ENCODE peak calls at places on chromosomes 11 and 22, in six cellular contexts. L, I, W, F, N and T are unnamed samples.

GRCh38 chr11:75562048-75562835 is at the start of gene SERPINH1:
- DNase-seq in F (peak), W (peak), I (peak), N (no peak), L (peak), T (no peak)

GRCh38 chr22:27420817-27421361 is 380.7 kb downstream of the MN1 start:
- DNase-seq in L (peak), F (peak), W (peak), I (no peak), N (no peak), T (no peak)

GRCh38 chr11:15565846-15566245 is 451.1 kb downstream of the INSC start:
- DNase-seq in I (peak), L (no peak), N (no peak), W (peak), F (no peak), T (no peak)

GRCh38 chr11:44684886-44685285 is 41.9 kb upstream of the TSPAN18 start:
- DNase-seq in N (no peak), W (no peak), L (no peak), F (no peak), I (no peak), T (no peak)

GRCh38 chr11:116262370-116262769 is 510.4 kb downstream of the BUD13 start:
- DNase-seq in W (no peak), I (no peak), L (no peak), N (peak), F (no peak), T (no peak)

GRCh38 chr11:45673441-45673840 is 8.0 kb upstream of the CHST1 start:
- DNase-seq in L (no peak), I (no peak), N (no peak), W (no peak), F (no peak), T (no peak)

GRCh38 chr11:109012996-109013395 is 348.1 kb downstream of the DDX10 start:
- DNase-seq in N (no peak), I (no peak), L (no peak), W (no peak), F (no peak), T (no peak)

GRCh38 chr22:19368876-19369275 is 62.7 kb downstream of the HIRA start:
- DNase-seq in N (no peak), W (peak), F (no peak), I (no peak), L (no peak), T (no peak)

GRCh38 chr22:41603873-41604332 is 14.3 kb upstream of the PMM1 start:
- DNase-seq in N (peak), W (no peak), I (no peak), L (no peak), F (no peak), T (no peak)

GRCh38 chr11:74678041-74678440 is 53.2 kb downstream of the CHRDL2 start:
- DNase-seq in N (no peak), F (no peak), I (no peak), W (no peak), L (no peak), T (peak)

GRCh38 chr11:67354314-67355022 is 1.1 kb upstream of the POLD4 start:
- DNase-seq in N (no peak), F (peak), L (peak), W (peak), I (no peak), T (no peak)

GRCh38 chr11:73478737-73479347 is 102.6 kb downstream of the RELT start:
- DNase-seq in W (no peak), I (peak), N (peak), L (no peak), F (peak), T (no peak)

GRCh38 chr22:26648761-26649363 is 8.5 kb upstream of the MIAT start:
- DNase-seq in N (no peak), L (no peak), W (no peak), F (no peak), I (no peak), T (no peak)

GRCh38 chr11:37442576-37442975 is 844.5 kb upstream of the RAG2 start:
- DNase-seq in N (no peak), W (no peak), L (no peak), I (no peak), F (no peak), T (no peak)

GRCh38 chr11:134226806-134227325 is 2.4 kb downstream of the VPS26B start:
- DNase-seq in L (no peak), N (no peak), F (no peak), I (no peak), W (no peak), T (no peak)

GRCh38 chr22:45376703-45377102 is 36.7 kb downstream of the SMC1B start:
- DNase-seq in F (peak), W (peak), N (no peak), I (no peak), L (no peak), T (no peak)